ENCODE peak calls at places on chromosome 14, in seven cellular contexts. C is GM20000, O is GM23338, U is mucosa of descending colon, A is mammary epithelial cell, G is lung, K is uterus. X is an unnamed sample.

GRCh38 chr14:74541225-74541624 is 47.7 kb downstream of the ISCA2 start:
- DNase-seq in A (no peak), G (no peak), U (no peak), O (no peak), K (no peak), C (no peak), X (no peak)

GRCh38 chr14:60250318-60251035 is 1.5 kb downstream of the PPM1A start:
- DNase-seq in G (no peak), C (no peak), O (peak), A (peak), U (peak), K (no peak), X (no peak)

GRCh38 chr14:19947413-19948090 is 16.8 kb downstream of the OR4K1 start:
- DNase-seq in U (no peak), K (no peak), C (no peak), G (no peak), O (no peak), A (no peak), X (no peak)

GRCh38 chr14:70052990-70053389 is 135.8 kb downstream of the SLC8A3 start:
- DNase-seq in C (peak), K (no peak), O (peak), U (no peak), G (no peak), A (peak), X (no peak)

GRCh38 chr14:101006008-101006407 is 102.5 kb upstream of the RTL1 start:
- DNase-seq in O (no peak), U (no peak), K (no peak), C (no peak), A (no peak), G (no peak), X (no peak)

GRCh38 chr14:69449216-69449615 is 35.3 kb upstream of the PLEKHD1 start:
- DNase-seq in G (no peak), A (no peak), U (no peak), K (no peak), O (no peak), C (no peak), X (no peak)

GRCh38 chr14:55005071-55005470 is 21.8 kb downstream of the WDHD1 start:
- DNase-seq in G (no peak), O (no peak), U (no peak), K (no peak), C (no peak), A (no peak), X (no peak)

GRCh38 chr14:50395448-50395847 is 1.2 kb downstream of the CDKL1 start:
- DNase-seq in A (no peak), K (peak), O (no peak), C (no peak), G (no peak), U (no peak), X (no peak)

GRCh38 chr14:77376380-77376770 is 519 bp downstream of the TMED8 start:
- DNase-seq in U (peak), G (peak), O (peak), C (peak), A (no peak), K (peak), X (no peak)

GRCh38 chr14:85590784-85591183 is 60.8 kb downstream of the FLRT2 start:
- DNase-seq in O (no peak), K (no peak), A (peak), G (no peak), C (no peak), U (no peak), X (no peak)

GRCh38 chr14:44960146-44960545 is 1.6 kb downstream of the KLHL28 start:
- DNase-seq in A (peak), U (no peak), C (no peak), O (no peak), K (no peak), G (no peak), X (no peak)

GRCh38 chr14:50792058-50792477 is 38.9 kb downstream of the NIN start:
- DNase-seq in C (no peak), K (no peak), O (no peak), G (no peak), U (no peak), A (no peak), X (no peak)

DNA sequence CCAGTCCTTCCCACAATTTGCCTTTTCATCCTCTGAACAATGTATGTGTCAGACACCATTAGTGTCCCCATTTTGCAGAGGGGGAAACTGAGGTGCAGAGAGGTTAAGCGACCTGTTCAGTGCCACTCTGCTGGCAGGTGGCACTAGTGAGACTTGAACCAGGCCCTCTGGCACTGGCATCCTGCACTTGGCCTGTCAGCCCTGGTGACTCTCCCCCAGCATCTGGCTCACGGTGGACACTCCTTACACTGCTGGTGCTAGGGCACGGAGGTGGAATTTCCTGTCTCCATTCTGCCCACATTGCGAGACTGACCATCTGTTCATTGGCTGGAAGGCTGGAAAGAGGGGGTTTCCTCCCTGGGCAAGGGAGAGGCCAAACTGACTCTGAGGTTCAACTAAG is 48.7 kb downstream of the CCNK start:
- DNase-seq in O (no peak), A (no peak), K (no peak), C (no peak), G (no peak), U (no peak), X (no peak)
- TF ChIP-seq CTCF in O (peak), A (no peak), K (no peak), C (no peak), G (no peak), U (no peak), X (peak)

GRCh38 chr14:32933623-32933942 is 5.1 kb upstream of the NPAS3 start:
- DNase-seq in C (peak), G (no peak), U (no peak), A (no peak), K (no peak), O (peak), X (no peak)
- TF ChIP-seq CTCF in C (no peak), G (no peak), U (no peak), A (peak), K (peak), O (no peak), X (peak)

GRCh38 chr14:96246535-96246839 is 9.5 kb upstream of the BDKRB1 start:
- DNase-seq in G (no peak), K (peak), O (no peak), C (no peak), A (peak), U (no peak), X (no peak)
- TF ChIP-seq CTCF in G (no peak), K (no peak), O (no peak), C (no peak), A (peak), U (no peak), X (no peak)

DNA sequence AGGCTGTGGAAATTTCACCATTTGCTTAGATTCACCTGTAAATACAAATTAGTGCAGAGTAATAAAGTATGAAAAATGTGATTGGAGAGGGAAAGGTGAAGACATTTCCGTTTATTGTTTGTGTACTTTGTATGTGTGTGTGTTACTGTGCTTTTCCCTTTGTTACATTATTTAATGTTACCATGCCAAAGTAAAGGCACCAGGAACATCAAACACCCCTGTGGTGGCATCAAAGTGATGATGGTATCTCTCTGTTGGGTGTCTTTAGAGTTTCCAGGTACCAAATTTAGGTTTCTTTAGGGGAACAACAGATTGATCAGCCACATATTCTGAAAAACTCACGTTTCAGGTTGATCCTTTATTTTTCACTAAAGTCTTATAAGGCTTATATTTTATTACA is 189.0 kb upstream of the FBXO33 start:
- DNase-seq in C (no peak), A (no peak), U (no peak), K (no peak), G (no peak), O (no peak), X (no peak)
- TF ChIP-seq CTCF in C (no peak), A (no peak), U (no peak), K (no peak), G (no peak), O (no peak), X (no peak)

GRCh38 chr14:95679995-95680735 is 6.1 kb upstream of the TCL1B start:
- DNase-seq in K (no peak), A (no peak), C (peak), G (no peak), U (no peak), O (peak), X (no peak)
- TF ChIP-seq CTCF in K (no peak), A (peak), C (no peak), G (no peak), U (no peak), O (peak), X (peak)

GRCh38 chr14:62118461-62118860 is 356.2 kb downstream of the SNAPC1 start:
- DNase-seq in O (no peak), U (no peak), K (no peak), A (no peak), C (peak), G (no peak), X (no peak)

GRCh38 chr14:62118871-62119270 is 356.7 kb downstream of the SNAPC1 start:
- DNase-seq in O (no peak), A (no peak), K (no peak), C (no peak), G (no peak), U (no peak), X (no peak)

GRCh38 chr14:62117718-62118164 is 355.5 kb downstream of the SNAPC1 start:
- DNase-seq in K (no peak), C (no peak), U (no peak), O (no peak), G (no peak), A (no peak), X (no peak)

DNA sequence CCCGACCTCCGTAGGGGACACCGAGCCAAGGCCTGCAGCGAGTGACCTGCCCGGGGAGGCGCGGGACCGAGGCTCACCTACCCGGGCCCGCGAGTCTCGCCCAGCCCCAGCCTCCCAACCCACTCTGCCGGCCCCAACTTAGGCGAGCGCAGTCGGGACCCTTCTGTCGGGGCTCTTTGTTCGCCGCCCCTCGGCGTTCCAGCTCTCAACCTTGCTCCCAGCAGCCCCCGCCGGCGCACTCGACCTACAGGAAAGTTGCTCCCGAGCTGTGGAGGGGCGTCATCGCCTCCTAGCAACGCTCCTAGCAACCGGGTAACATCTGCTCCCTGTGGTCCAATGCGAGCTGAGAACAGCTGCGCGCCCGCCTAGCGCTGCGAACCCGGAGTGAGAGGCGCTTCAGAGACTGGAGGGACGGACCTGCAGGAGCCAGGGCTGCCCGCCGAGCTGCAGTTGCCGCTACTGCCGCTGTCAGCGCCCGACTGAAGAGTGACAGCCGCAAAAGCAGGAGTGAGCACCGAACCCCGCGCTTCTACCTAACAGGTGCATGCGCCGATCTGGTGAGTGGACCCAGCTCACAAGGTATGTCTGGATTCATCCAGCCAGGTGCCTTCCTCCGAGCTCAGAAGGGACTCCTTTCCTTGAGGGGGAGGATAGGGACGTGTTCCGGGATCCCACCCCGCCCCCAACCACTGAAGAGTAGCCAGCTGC is 354.9 kb downstream of the SNAPC1 start:
- DNase-seq in A (peak), K (peak), U (peak), C (peak), G (peak), O (peak), X (peak)
- TF ChIP-seq CTCF in A (peak), K (no peak), U (no peak), C (peak), G (no peak), O (peak), X (peak)

GRCh38 chr14:93543766-93544165 is 113.0 kb downstream of the UNC79 start:
- DNase-seq in C (peak), G (no peak), O (peak), K (no peak), A (peak), U (no peak), X (no peak)
- TF ChIP-seq CTCF in C (peak), G (no peak), O (peak), K (no peak), A (peak), U (no peak), X (peak)

GRCh38 chr14:22097606-22098292 is 424.1 kb upstream of the OR4E1 start:
- DNase-seq in C (no peak), U (no peak), O (no peak), A (no peak), K (no peak), G (no peak), X (no peak)

GRCh38 chr14:22098435-22098834 is 424.8 kb upstream of the OR4E1 start:
- DNase-seq in U (no peak), A (no peak), K (no peak), G (no peak), O (no peak), C (no peak), X (no peak)

GRCh38 chr14:22096511-22096890 is 422.9 kb upstream of the OR4E1 start:
- DNase-seq in G (no peak), U (no peak), O (no peak), C (no peak), K (no peak), A (no peak), X (no peak)

GRCh38 chr14:22097072-22097471 is 423.5 kb upstream of the OR4E1 start:
- DNase-seq in C (no peak), O (no peak), U (no peak), A (no peak), K (peak), G (no peak), X (no peak)

GRCh38 chr14:22099942-22100763 is 426.5 kb upstream of the OR4E1 start:
- DNase-seq in C (peak), O (peak), G (peak), A (peak), K (peak), U (peak), X (no peak)
- TF ChIP-seq CTCF in C (peak), O (peak), G (no peak), A (peak), K (peak), U (no peak), X (peak)